ENCODE peak calls at places on chromosome 3, in four cellular contexts. H, S, O and C are unnamed samples.

GRCh38 chr3:129723558-129724324 is 117.3 kb upstream of the PLXND1 start:
- DNase-seq in S (peak), O (peak), H (no peak), C (no peak)

GRCh38 chr3:132726341-132726823 is 4.2 kb upstream of the NPHP3 start:
- DNase-seq in O (peak), H (no peak), S (no peak), C (no peak)

GRCh38 chr3:116339441-116340028 is 105.8 kb downstream of the LSAMP start:
- DNase-seq in H (no peak), S (no peak), O (no peak), C (no peak)

GRCh38 chr3:30401971-30402370 is 204.4 kb upstream of the TGFBR2 start:
- DNase-seq in O (no peak), H (no peak), S (no peak), C (no peak)

GRCh38 chr3:30544811-30545210 is 61.6 kb upstream of the TGFBR2 start:
- DNase-seq in S (peak), H (no peak), O (peak), C (no peak)

GRCh38 chr3:190306513-190307163 is 15.6 kb downstream of the CLDN1 start:
- DNase-seq in H (no peak), S (no peak), O (no peak), C (no peak)

GRCh38 chr3:85567074-85567676 is 608.4 kb downstream of the CADM2 start:
- DNase-seq in O (peak), S (no peak), H (no peak), C (no peak)

GRCh38 chr3:126293370-126294082 is 63.7 kb downstream of the KLF15 start:
- DNase-seq in O (no peak), H (no peak), S (no peak), C (no peak)

GRCh38 chr3:132352556-132353143 is 35.4 kb downstream of the ACP3 start:
- DNase-seq in H (no peak), O (peak), S (peak), C (no peak)

GRCh38 chr3:152595975-152596832 is 238.7 kb upstream of the P2RY1 start:
- DNase-seq in H (no peak), S (no peak), O (peak), C (no peak)

GRCh38 chr3:4849739-4850138 is 129.5 kb upstream of the BHLHE40 start:
- DNase-seq in O (no peak), S (no peak), H (no peak), C (no peak)

GRCh38 chr3:99013794-99014315 is 112.4 kb upstream of the DCBLD2 start:
- DNase-seq in H (no peak), O (no peak), S (no peak), C (no peak)

GRCh38 chr3:55468251-55468650 is 18.9 kb downstream of the WNT5A start:
- DNase-seq in S (no peak), O (no peak), H (no peak), C (no peak)

GRCh38 chr3:15148614-15149013 is 49.7 kb upstream of the RBSN start:
- DNase-seq in O (no peak), S (no peak), H (no peak), C (no peak)

GRCh38 chr3:8669019-8669418 is 24.4 kb upstream of the SSUH2 start:
- DNase-seq in O (no peak), S (no peak), H (no peak), C (no peak)

GRCh38 chr3:140334105-140334504 is 343.8 kb upstream of the TRIM42 start:
- DNase-seq in H (no peak), S (no peak), O (no peak), C (no peak)

GRCh38 chr3:52820741-52821140 is 9.7 kb downstream of the ITIH4 start:
- DNase-seq in S (no peak), O (peak), H (no peak), C (no peak)

GRCh38 chr3:25455316-25456232 is 27.5 kb downstream of the RARB start:
- DNase-seq in S (no peak), H (no peak), O (peak), C (no peak)

GRCh38 chr3:153768559-153769469 is 352.4 kb upstream of the ARHGEF26 start:
- DNase-seq in S (peak), H (peak), O (peak), C (no peak)

GRCh38 chr3:58341376-58341775 is 8.7 kb downstream of the PXK start:
- DNase-seq in H (no peak), O (no peak), S (no peak), C (no peak)

GRCh38 chr3:47344971-47345370 is 35.9 kb upstream of the PTPN23 start:
- DNase-seq in O (peak), S (no peak), H (no peak), C (no peak)

GRCh38 chr3:7927864-7928263 is 573.8 kb upstream of the LMCD1 start:
- DNase-seq in H (no peak), O (no peak), S (no peak), C (no peak)

GRCh38 chr3:112739252-112739945 is 98.5 kb upstream of the CCDC80 start:
- DNase-seq in S (no peak), O (no peak), H (no peak), C (no peak)

GRCh38 chr3:65473746-65474145 is 565.0 kb downstream of the MAGI1 start:
- DNase-seq in H (no peak), S (no peak), O (no peak), C (no peak)

GRCh38 chr3:15585111-15585844 is 16.1 kb downstream of the HACL1 start:
- DNase-seq in O (no peak), H (no peak), S (no peak), C (no peak)

GRCh38 chr3:21484323-21485154 is 266.5 kb downstream of the ZNF385D start:
- DNase-seq in S (no peak), H (no peak), O (peak), C (no peak)

GRCh38 chr3:154224366-154224765 is 99.9 kb downstream of the DHX36 start:
- DNase-seq in S (no peak), H (no peak), O (peak), C (no peak)

GRCh38 chr3:168648321-168648720 is 552.6 kb upstream of the GOLIM4 start:
- DNase-seq in O (no peak), H (no peak), S (no peak), C (no peak)

GRCh38 chr3:106367496-106367895 is 498.7 kb upstream of the CBLB start:
- DNase-seq in S (no peak), O (no peak), H (no peak), C (no peak)

DNA sequence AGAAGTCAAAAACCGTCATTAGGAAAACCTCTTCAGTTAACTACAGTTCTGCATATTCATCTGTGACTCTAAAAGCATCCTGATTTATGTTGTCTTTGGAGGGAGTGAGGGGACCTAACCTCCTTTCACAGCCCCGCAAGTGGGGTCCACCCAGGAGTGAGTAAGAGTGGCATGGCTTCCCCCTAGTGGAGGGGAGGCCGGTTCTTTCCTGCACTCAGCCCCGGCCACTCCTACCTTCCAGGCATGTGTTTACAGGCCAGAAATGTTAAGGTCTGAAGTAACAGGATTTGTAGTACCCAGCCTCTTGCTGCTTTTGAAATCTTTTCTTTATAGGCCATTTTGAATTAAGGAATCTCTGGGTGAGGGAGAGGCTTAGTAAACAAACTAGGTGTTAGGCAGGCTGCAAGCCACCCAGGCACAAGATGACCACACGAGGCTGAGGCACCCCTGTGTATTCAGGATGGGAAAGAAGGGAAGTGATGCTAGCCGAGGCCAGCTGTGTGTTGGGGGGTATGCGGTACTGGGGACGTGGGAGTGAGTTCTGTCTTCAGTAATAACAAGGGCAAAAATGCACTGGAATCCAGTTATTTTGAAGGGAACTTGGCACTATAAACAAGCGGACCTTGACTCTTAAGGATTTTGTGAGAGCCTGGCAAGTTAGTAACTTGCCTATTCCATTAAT is 50.5 kb downstream of the CTDSPL start:
- DNase-seq in O (no peak), H (no peak), S (no peak), C (no peak)
- TF ChIP-seq CTCF in O (no peak), H (no peak), S (no peak), C (no peak)

GRCh38 chr3:141737828-141738635 is at the start of gene RNF7:
- DNase-seq in S (peak), H (peak), O (peak), C (peak)
- TF ChIP-seq POLR2A in S (peak), H (peak), O (peak), C (peak)

GRCh38 chr3:78899846-78900245 is 868.0 kb downstream of the ROBO1 start:
- DNase-seq in O (no peak), S (no peak), H (no peak), C (no peak)
- TF ChIP-seq CTCF in O (no peak), S (no peak), H (no peak), C (no peak)

GRCh38 chr3:135143474-135143873 is 348.4 kb downstream of the EPHB1 start:
- DNase-seq in H (no peak), O (no peak), S (no peak), C (no peak)

GRCh38 chr3:135150282-135150681 is 355.2 kb downstream of the EPHB1 start:
- DNase-seq in O (no peak), H (no peak), S (no peak), C (no peak)

GRCh38 chr3:135145581-135145980 is 350.5 kb downstream of the EPHB1 start:
- DNase-seq in H (no peak), S (no peak), O (no peak), C (no peak)

GRCh38 chr3:135147657-135148056 is 352.6 kb downstream of the EPHB1 start:
- DNase-seq in S (no peak), O (no peak), H (no peak), C (no peak)

DNA sequence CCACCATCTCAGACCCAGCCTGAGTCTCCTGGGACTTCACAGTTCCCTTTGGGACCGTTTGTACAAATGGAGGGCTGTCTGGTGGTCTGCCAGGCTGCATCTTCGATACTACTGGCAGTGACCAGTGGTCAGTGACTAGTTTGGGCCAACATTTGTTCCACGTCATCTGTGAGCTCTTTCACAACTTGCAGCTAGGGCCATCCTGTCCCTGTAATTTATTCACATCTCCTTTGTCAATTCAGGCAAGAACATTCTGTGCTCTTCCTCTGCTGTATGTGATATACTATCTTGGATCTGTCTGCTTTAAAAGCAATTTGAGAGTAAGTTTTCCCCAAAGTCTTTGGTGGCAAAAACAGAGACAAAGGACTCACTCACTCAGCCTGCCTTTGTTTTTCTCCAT is 353.4 kb downstream of the EPHB1 start:
- DNase-seq in S (no peak), O (no peak), H (no peak), C (no peak)
- TF ChIP-seq POLR2A in S (no peak), O (no peak), H (no peak), C (no peak)

DNA sequence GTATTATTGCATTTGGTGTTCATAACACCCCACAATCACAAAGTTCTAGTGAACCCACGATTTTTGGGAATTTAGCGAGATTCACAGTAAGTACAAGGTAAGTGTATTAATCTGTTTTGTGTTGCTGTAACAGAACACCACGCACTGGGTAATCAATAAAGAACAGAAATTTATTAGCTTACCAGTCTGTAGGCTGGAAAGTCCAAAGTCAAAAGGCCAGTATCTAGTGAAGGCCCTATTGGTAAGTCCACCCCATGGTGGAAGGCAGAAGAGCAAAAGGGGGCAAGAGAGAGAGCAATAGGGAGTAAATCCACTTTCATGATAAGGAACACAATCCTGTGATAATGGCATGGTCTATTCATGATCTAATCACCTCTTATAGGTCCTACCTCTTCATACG is 190.3 kb upstream of the KCNMB2 start:
- DNase-seq in O (no peak), H (no peak), S (no peak), C (no peak)
- TF ChIP-seq CTCF in O (no peak), H (no peak), S (no peak), C (no peak)

DNA sequence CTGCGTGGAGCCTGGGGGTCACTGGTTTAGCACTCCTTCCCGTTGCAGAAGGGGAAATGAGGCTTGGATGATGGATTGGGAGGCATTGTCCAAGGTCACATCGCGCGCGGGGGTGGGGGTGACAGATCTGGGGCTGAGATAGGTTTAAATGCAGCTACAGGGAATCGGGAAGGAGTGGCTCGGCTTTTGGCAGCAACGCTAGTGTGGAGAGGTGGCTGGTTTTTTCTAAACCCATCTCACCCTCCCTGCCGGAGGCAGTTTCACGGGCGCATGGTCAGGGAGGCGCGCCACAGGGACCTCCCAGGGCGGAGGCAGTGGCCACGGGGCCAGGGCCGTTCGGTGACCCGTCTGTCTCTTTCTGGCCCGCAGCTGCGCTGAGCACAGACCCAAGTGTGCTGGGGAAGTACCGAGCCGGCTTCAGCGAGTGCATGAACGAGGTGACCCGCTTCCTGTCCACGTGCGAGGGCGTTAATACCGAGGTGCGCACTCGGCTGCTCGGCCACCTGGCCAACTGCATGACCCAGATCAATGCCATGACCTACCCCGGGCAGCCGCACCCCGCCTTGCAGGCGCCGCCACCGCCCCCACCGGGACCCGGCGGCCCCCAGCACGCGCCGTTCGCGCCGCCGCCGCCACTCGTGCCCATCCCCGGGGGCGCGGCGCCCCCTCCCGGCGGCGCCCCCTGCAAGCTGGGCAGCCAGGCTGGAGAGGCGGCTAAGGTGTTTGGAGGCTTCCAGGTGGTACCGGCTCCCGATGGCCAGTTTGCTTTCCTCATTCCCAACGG is 1.6 kb downstream of the HES1 start:
- DNase-seq in H (peak), S (peak), O (peak), C (no peak)
- TF ChIP-seq POLR2A in H (peak), S (no peak), O (peak), C (peak)

DNA sequence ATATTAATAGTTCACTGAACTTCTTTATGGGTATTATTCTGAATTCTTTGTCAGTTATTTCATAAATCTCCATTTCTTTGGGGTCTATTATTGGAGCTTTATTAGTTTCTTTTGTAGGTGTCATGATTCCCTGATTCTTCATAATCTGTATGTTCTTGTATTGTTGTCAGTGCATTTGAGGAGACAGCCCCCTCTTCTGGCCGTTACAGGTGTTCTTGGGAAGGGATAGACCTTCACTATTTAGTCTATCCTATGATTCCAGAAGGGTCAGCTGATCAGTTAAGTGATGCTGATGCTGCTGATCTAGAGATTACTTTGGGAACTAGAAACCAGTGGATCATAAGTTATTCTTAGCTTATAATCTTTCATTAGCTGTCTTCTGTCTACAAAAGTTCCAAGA is 34.9 kb downstream of the TMEM39A start:
- DNase-seq in O (no peak), H (no peak), S (no peak), C (no peak)
- TF ChIP-seq CTCF in O (no peak), H (no peak), S (no peak), C (no peak)

GRCh38 chr3:121295966-121296365 is 249.8 kb downstream of the POLQ start:
- DNase-seq in H (no peak), O (peak), S (no peak), C (no peak)
- TF ChIP-seq POLR2A in H (no peak), O (no peak), S (no peak), C (no peak)

DNA sequence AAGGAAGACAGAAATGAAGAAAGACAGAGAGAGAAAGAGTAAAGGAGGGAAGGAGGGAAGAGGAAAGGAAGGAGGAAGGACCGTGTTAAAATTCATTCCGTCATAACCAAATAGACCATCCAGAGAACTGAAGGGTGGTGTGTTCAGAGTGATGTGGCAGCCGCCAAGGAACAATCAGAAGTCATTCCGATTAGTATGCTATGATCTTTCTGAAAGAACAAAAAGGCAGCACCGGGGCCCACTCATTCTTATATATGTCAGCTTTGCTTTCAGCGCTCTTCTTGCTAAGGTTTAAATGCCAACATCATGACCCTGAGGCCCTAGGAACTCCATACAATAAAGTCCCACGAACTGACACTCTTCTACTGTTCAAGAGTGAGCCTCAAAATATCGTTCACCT is 78.5 kb downstream of the CD47 start:
- DNase-seq in O (no peak), S (no peak), H (no peak), C (no peak)
- TF ChIP-seq CTCF in O (no peak), S (no peak), H (no peak), C (no peak)

DNA sequence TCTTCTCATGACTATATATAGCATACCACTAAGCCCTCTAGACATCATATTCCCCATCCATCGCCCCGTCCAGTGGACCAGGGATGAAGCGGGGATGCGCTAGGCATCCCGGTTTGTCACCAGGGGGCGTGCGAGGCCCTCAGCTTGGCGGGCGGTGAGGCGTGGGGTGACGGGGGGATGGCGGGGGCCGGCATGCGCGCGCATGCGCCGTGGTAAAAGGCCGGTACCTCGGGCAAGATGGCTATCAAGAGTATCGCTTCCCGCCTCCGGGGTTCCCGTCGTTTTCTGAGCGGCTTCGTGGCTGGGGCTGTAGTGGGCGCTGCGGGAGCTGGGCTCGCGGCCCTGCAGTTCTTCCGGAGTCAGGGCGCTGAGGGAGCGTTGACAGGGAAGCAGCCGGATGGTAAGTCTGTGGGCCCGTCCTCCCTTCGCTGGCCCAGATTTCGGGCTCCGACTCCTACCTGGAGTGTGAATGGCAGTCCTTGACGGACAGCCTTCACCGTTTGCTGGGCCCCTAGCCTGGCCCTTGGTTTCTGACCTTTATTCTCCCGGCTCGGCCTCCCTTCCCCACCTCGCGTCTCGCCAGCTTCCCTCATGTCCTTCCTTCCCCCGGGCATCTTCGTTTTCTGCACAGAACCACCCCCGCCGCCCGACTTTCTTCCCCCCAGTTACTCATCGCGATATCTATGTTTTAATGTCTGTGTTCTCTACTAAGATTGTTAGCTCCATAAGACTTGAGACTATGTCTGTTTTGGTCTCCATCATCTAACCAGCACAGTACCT is at the start of gene EXOG:
- DNase-seq in O (peak), S (peak), H (peak), C (peak)
- TF ChIP-seq POLR2A in O (peak), S (no peak), H (no peak), C (no peak)